ENCODE peak calls at places on chromosomes 12 and 14, in four cellular contexts. J is natural killer cell; B is activated CD8-positive, alpha-beta memory T cell treated with anti-CD3 and anti-CD28 coated beads, Interleukin-2, amount 10 ng/mL, durations not matched to agents 7 days and 5 days; E is PC-3. Y is an unnamed sample.
A peak's percentile ranks its signal among the peaks of the same experiment; 100 is the strongest.

GRCh38 chr12:71129364-71129763 is 28.4 kb downstream of the TSPAN8 start:
- ATAC-seq in J (no peak), B (no peak), E (no peak), Y (no peak)

GRCh38 chr12:92075425-92075891 is 70.2 kb downstream of the BTG1 start:
- ATAC-seq in J (no peak), B (no peak), E (no peak), Y (no peak)

GRCh38 chr14:50875359-50876090 is 3.7 kb downstream of the ABHD12B start:
- ATAC-seq in J (peak; percentile 72), B (peak; percentile 95), E (peak; percentile 46), Y (peak; percentile 98)

GRCh38 chr14:24279301-24280186 is 8.1 kb upstream of the RABGGTA start:
- ATAC-seq in J (peak; percentile 77), B (peak; percentile 67), E (no peak), Y (peak; percentile 92)

GRCh38 chr14:100213587-100213955 is 25.4 kb upstream of the YY1 start:
- ATAC-seq in J (no peak), B (no peak), E (no peak), Y (no peak)

GRCh38 chr12:123973552-123974341 is 732 bp downstream of the ZNF664 start:
- ATAC-seq in J (peak; percentile 4), B (peak; percentile 6), E (peak; percentile 3), Y (peak; percentile 2)

GRCh38 chr14:68695326-68695768 is 97.5 kb downstream of the ZFP36L1 start:
- ATAC-seq in J (peak; percentile 90), B (peak; percentile 86), E (peak; percentile 95), Y (peak; percentile 91)

GRCh38 chr12:89092297-89092696 is 260.0 kb downstream of the DUSP6 start:
- ATAC-seq in J (no peak), B (no peak), E (no peak), Y (no peak)

GRCh38 chr12:26839551-26839950 is 6.6 kb upstream of the ITPR2 start:
- ATAC-seq in J (no peak), B (no peak), E (no peak), Y (no peak)

GRCh38 chr14:23380197-23381016 is 3.6 kb downstream of the CMTM5 start:
- ATAC-seq in J (no peak), B (no peak), E (no peak), Y (no peak)

GRCh38 chr12:64797156-64797555 is 27.3 kb upstream of the TBC1D30 start:
- ATAC-seq in J (no peak), B (no peak), E (peak; percentile 81), Y (no peak)

Y was measured in stimulated activated memory B cell treated with anti-CD40 and anti-IgM and Interleukin-4, amounts not matched to agents 10 μg/mL and 1 μg/mL and 100 μg/mL, for 72 hours.